ENCODE peak calls at places on chromosomes 5 and 9, in nine cellular contexts. O is neural crest cell; H is cardiac fibroblast; K is ovary; C is endothelial cell; S is CD4-positive, alpha-beta T cell; R is chondrocyte; G is kidney; M is B cell. N is an unnamed sample.

GRCh38 chr5:107218457-107219193 is 452.1 kb downstream of the EFNA5 start:
- DNase-seq in O (no peak), H (peak; percentile 75), K (no peak), C (no peak), S (no peak), R (no peak), G (no peak), M (no peak), N (no peak)

GRCh38 chr5:55969956-55970355 is 24.8 kb downstream of the IL6ST start:
- DNase-seq in O (no peak), H (peak; percentile 52), K (no peak), C (no peak), S (no peak), R (no peak), G (no peak), M (no peak), N (no peak)

GRCh38 chr5:55621218-55621617 is 86.5 kb upstream of the PLPP1 start:
- DNase-seq in O (no peak), H (no peak), K (no peak), C (no peak), S (no peak), R (no peak), G (no peak), M (no peak), N (no peak)

GRCh38 chr9:133115604-133116345 is 5.3 kb downstream of the RALGDS start:
- DNase-seq in O (no peak), H (no peak), K (no peak), C (no peak), S (no peak), R (peak; percentile 82), G (peak; percentile 65), M (peak; percentile 53), N (no peak)

GRCh38 chr5:124725622-124726258 is 20.7 kb downstream of the ZNF608 start:
- DNase-seq in O (no peak), H (no peak), K (no peak), C (no peak), S (no peak), R (no peak), G (no peak), M (no peak), N (no peak)

GRCh38 chr5:157870837-157871834 is 12.2 kb upstream of the CLINT1 start:
- DNase-seq in O (no peak), H (peak; percentile 86), K (no peak), C (no peak), S (no peak), R (no peak), G (no peak), M (no peak), N (no peak)

GRCh38 chr5:139668064-139668880 is 20.1 kb downstream of the CXXC5 start:
- DNase-seq in O (no peak), H (peak; percentile 52), K (no peak), C (peak; percentile 54), S (peak; percentile 42), R (no peak), G (peak; percentile 85), M (no peak), N (peak; percentile 61)

GRCh38 chr5:120454094-120454798 is 9.9 kb upstream of the PRR16 start:
- DNase-seq in O (no peak), H (peak; percentile 92), K (no peak), C (no peak), S (no peak), R (no peak), G (no peak), M (no peak), N (no peak)

GRCh38 chr9:28999806-29000205 is 1426.5 kb upstream of the C9orf72 start:
- DNase-seq in O (no peak), H (peak; percentile 9), K (no peak), C (no peak), S (no peak), R (no peak), G (no peak), M (no peak), N (no peak)

GRCh38 chr5:8094304-8094703 is 225.4 kb downstream of the MTRR start:
- DNase-seq in O (no peak), H (no peak), K (no peak), C (no peak), S (no peak), R (no peak), G (no peak), M (no peak), N (no peak)
- TF ChIP-seq CTCF in O (no peak), H (no peak), K (no peak), C (no peak), S (no peak), R (no peak), G (no peak), M (no peak), N (no peak)

DNA sequence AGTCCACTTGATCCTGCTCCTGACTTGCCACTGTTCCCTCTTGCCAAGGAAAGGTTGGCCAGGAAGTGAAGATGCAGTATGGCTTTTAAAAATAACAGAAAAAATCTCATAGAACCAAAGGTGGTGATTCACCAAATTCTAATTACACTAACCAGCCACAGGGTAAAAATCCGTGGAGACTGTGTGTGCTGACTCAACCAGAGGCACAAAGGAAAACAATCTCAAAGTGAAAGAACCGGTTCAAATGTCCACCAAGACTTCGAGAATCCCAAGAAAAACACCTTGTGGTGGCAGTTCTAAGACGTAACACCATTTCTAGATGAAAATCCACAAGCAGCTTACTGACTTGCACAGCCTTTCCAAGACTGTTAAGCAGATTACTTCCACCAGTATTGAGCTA is 279.1 kb downstream of the TLE1 start:
- DNase-seq in O (no peak), H (peak; percentile 87), K (no peak), C (no peak), S (no peak), R (no peak), G (no peak), M (no peak), N (no peak)
- TF ChIP-seq CTCF in O (no peak), H (peak; percentile 14), K (no peak), C (no peak), S (no peak), R (no peak), G (no peak), M (no peak), N (no peak)

GRCh38 chr9:95005276-95006141 is 279.0 kb downstream of the AOPEP start:
- DNase-seq in O (no peak), H (peak; percentile 43), K (peak; percentile 24), C (no peak), S (no peak), R (no peak), G (no peak), M (peak; percentile 30), N (no peak)

GRCh38 chr9:95001720-95002119 is 275.2 kb downstream of the AOPEP start:
- DNase-seq in O (no peak), H (no peak), K (no peak), C (no peak), S (no peak), R (no peak), G (no peak), M (no peak), N (no peak)

GRCh38 chr9:95000821-95001220 is 274.3 kb downstream of the AOPEP start:
- DNase-seq in O (no peak), H (no peak), K (no peak), C (no peak), S (no peak), R (no peak), G (no peak), M (no peak), N (no peak)

GRCh38 chr9:95004452-95005275 is 278.2 kb downstream of the AOPEP start:
- DNase-seq in O (no peak), H (no peak), K (peak; percentile 62), C (peak; percentile 33), S (no peak), R (no peak), G (peak; percentile 87), M (peak; percentile 32), N (peak; percentile 68)

DNA sequence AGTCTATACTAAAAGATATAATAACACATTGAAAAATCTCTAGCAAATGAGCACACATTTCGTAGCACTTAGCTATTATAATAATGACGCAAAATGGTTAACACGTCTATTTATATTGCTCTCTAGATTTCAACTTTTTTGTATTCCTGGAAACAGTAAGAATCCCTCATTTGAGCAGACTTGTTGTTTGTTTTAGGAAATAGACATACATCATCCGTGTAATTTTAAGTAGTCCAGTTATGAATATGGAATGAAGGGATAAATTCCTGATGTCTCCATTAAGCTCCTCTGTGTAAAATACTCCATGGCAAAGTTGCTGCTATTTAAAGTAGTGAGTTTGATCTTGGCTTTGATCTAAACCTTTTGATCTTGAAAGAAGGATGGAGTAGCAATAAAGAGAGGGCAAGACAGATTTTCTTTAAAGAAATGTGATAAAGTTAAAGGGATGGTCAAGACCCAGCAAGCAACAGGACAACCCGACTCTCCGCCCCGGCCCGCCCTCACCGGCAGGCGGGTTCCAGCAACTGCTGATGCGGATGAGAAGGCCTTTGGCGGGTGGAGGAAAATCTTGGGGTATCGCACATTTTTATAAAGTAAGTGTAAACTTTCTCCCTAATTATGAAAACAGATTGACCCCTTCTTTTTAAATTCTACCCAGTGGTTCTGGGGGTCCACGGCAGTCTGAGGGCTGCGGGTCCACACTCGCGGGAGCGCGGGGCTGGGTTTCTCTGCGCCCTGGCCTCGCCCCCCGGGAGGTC is 277.4 kb downstream of the AOPEP start:
- DNase-seq in O (no peak), H (peak; percentile 69), K (peak; percentile 63), C (peak; percentile 53), S (no peak), R (no peak), G (peak; percentile 90), M (peak; percentile 17), N (peak; percentile 65)
- TF ChIP-seq CTCF in O (peak; percentile 45), H (peak; percentile 34), K (peak; percentile 32), C (no peak), S (no peak), R (peak; percentile 48), G (no peak), M (no peak), N (no peak)

GRCh38 chr9:120864719-120865118 is 12.3 kb downstream of the PHF19 start:
- DNase-seq in O (no peak), H (no peak), K (no peak), C (no peak), S (no peak), R (no peak), G (no peak), M (no peak), N (no peak)

GRCh38 chr9:120861935-120862334 is 15.1 kb downstream of the PHF19 start:
- DNase-seq in O (no peak), H (no peak), K (no peak), C (no peak), S (no peak), R (no peak), G (no peak), M (no peak), N (no peak)

GRCh38 chr9:120862452-120862851 is 14.5 kb downstream of the PHF19 start:
- DNase-seq in O (no peak), H (no peak), K (no peak), C (no peak), S (no peak), R (no peak), G (no peak), M (no peak), N (no peak)

GRCh38 chr9:120866651-120867050 is 10.3 kb downstream of the PHF19 start:
- DNase-seq in O (no peak), H (no peak), K (no peak), C (no peak), S (no peak), R (no peak), G (no peak), M (no peak), N (no peak)

DNA sequence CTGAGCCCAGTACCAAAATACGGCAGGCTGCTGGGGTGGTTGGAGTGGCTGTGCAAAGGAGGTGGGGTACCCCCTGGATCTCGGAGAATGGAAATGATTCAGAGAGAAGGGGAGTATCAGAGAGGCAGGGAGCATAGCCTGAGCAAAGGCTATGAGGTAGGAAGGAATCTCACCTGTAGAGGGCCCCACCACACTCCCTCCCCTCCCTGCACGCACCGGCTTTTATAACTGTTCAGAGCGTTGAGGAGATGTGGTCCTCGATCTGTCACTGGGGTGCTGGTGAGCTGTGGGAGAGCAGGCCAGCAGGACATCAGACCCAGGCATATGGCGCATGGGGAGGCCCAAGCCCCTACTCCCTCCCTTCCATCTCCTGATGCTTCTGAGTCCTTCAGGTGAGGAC is 13.2 kb downstream of the PHF19 start:
- DNase-seq in O (no peak), H (no peak), K (no peak), C (no peak), S (no peak), R (no peak), G (no peak), M (no peak), N (no peak)
- TF ChIP-seq CTCF in O (no peak), H (no peak), K (no peak), C (no peak), S (no peak), R (peak; percentile 13), G (no peak), M (no peak), N (no peak)